ENCODE peak calls at places on chromosomes 5 and 9, in six cellular contexts. N is PC-9; P is effector memory CD4-positive, alpha-beta T cell; L is cerebellar nuclear complex; S is G401; U is T-helper 2 cell. W is an unnamed sample.

GRCh38 chr5:134647750-134648424 is 698 bp upstream of the SEC24A start:
- DNase-seq in N (peak; percentile 85), P (no peak), L (no peak), S (no peak), U (no peak), W (no peak)

GRCh38 chr5:139481580-139482049 is 943 bp downstream of the STING1 start:
- DNase-seq in N (no peak), P (no peak), L (no peak), S (no peak), U (no peak), W (no peak)

GRCh38 chr5:170338933-170339779 is 41.6 kb upstream of the LCP2 start:
- DNase-seq in N (no peak), P (peak; percentile 42), L (no peak), S (no peak), U (no peak), W (peak; percentile 55)

GRCh38 chr5:4363045-4363444 is 767.4 kb downstream of the IRX1 start:
- DNase-seq in N (no peak), P (no peak), L (no peak), S (no peak), U (no peak), W (no peak)

GRCh38 chr5:153520952-153521351 is 30.5 kb downstream of the GRIA1 start:
- DNase-seq in N (no peak), P (no peak), L (no peak), S (no peak), U (no peak), W (no peak)

GRCh38 chr9:116149844-116150243 is 3.7 kb upstream of the PAPPA start:
- DNase-seq in N (no peak), P (no peak), L (no peak), S (peak; percentile 36), U (no peak), W (no peak)

GRCh38 chr5:42759456-42759855 is 2.8 kb downstream of the CCDC152 start:
- DNase-seq in N (no peak), P (no peak), L (no peak), S (no peak), U (no peak), W (no peak)

GRCh38 chr9:18245911-18246310 is 228.0 kb upstream of the ADAMTSL1 start:
- DNase-seq in N (no peak), P (no peak), L (no peak), S (no peak), U (no peak), W (no peak)

GRCh38 chr5:74471875-74472274 is 168.7 kb downstream of the ENC1 start:
- DNase-seq in N (no peak), P (no peak), L (no peak), S (no peak), U (no peak), W (no peak)

GRCh38 chr5:61332369-61332745 is 299 bp downstream of the ZSWIM6 start:
- DNase-seq in N (no peak), P (no peak), L (no peak), S (peak; percentile 40), U (no peak), W (no peak)

GRCh38 chr9:136317695-136318094 is 9.6 kb upstream of the GPSM1 start:
- DNase-seq in N (no peak), P (no peak), L (no peak), S (no peak), U (no peak), W (no peak)

GRCh38 chr5:63125392-63125791 is 546.8 kb downstream of the LRRC70 start:
- DNase-seq in N (no peak), P (no peak), L (no peak), S (no peak), U (no peak), W (no peak)

GRCh38 chr9:12916037-12916436 is 141.2 kb downstream of the LURAP1L start:
- DNase-seq in N (no peak), P (no peak), L (no peak), S (peak; percentile 3), U (no peak), W (no peak)

GRCh38 chr5:64947031-64947430 is 178.3 kb downstream of the CWC27 start:
- DNase-seq in N (no peak), P (no peak), L (no peak), S (peak; percentile 52), U (no peak), W (no peak)

GRCh38 chr9:126499005-126499910 is 114.5 kb upstream of the LMX1B start:
- DNase-seq in N (no peak), P (no peak), L (peak; percentile 17), S (peak; percentile 59), U (no peak), W (peak; percentile 39)

W was measured in CD8-positive, alpha-beta T cell.